ENCODE peak calls at places on chromosomes 4 and X, in four cellular contexts. One of them, this sample, is unnamed.

GRCh38 chr4:155906554-155907247 is 3.2 kb downstream of the TDO2 start:
- DNase-seq in DND-41: no peak
- DNase-seq in PC-3: peak
- DNase-seq in brain microvascular endothelial cell: peak
- DNase-seq in this sample: peak

GRCh38 chr4:156255205-156255604 is 301.5 kb upstream of the CTSO start:
- DNase-seq in PC-3: no peak
- DNase-seq in DND-41: no peak
- DNase-seq in brain microvascular endothelial cell: no peak
- DNase-seq in this sample: no peak

GRCh38 chrX:41482153-41482850 is 35.2 kb downstream of the NYX start:
- DNase-seq in brain microvascular endothelial cell: no peak
- DNase-seq in DND-41: no peak
- DNase-seq in PC-3: no peak
- DNase-seq in this sample: no peak

GRCh38 chrX:53223955-53224859 is 800 bp downstream of the KDM5C start:
- DNase-seq in PC-3: peak
- DNase-seq in DND-41: no peak
- DNase-seq in brain microvascular endothelial cell: peak
- DNase-seq in this sample: no peak

GRCh38 chr4:83362492-83363329 is 28.1 kb upstream of the HPSE start:
- DNase-seq in PC-3: peak
- DNase-seq in brain microvascular endothelial cell: peak
- DNase-seq in DND-41: no peak
- DNase-seq in this sample: no peak

GRCh38 chrX:18899796-18900380 is 84.0 kb downstream of the PHKA2 start:
- DNase-seq in PC-3: no peak
- DNase-seq in DND-41: no peak
- DNase-seq in brain microvascular endothelial cell: no peak
- DNase-seq in this sample: no peak

GRCh38 chrX:47283015-47283771 is 50.4 kb downstream of the USP11 start:
- DNase-seq in PC-3: no peak
- DNase-seq in DND-41: no peak
- DNase-seq in brain microvascular endothelial cell: peak
- DNase-seq in this sample: no peak

GRCh38 chrX:42392846-42393245 is 385.1 kb downstream of the PPP1R2C start:
- DNase-seq in DND-41: no peak
- DNase-seq in PC-3: no peak
- DNase-seq in brain microvascular endothelial cell: no peak
- DNase-seq in this sample: no peak

GRCh38 chr4:3486556-3487270 is 23.6 kb downstream of the DOK7 start:
- DNase-seq in brain microvascular endothelial cell: no peak
- DNase-seq in DND-41: no peak
- DNase-seq in PC-3: no peak
- DNase-seq in this sample: no peak

GRCh38 chrX:40015693-40016092 is 82.1 kb downstream of the BCOR start:
- DNase-seq in brain microvascular endothelial cell: no peak
- DNase-seq in PC-3: no peak
- DNase-seq in DND-41: no peak
- DNase-seq in this sample: no peak

GRCh38 chrX:99001286-99001685 is 1408.8 kb downstream of the PCDH19 start:
- DNase-seq in DND-41: no peak
- DNase-seq in PC-3: no peak
- DNase-seq in brain microvascular endothelial cell: no peak
- DNase-seq in this sample: no peak

GRCh38 chrX:15151267-15152196 is 118.4 kb downstream of the ASB9 start:
- DNase-seq in DND-41: no peak
- DNase-seq in brain microvascular endothelial cell: no peak
- DNase-seq in PC-3: peak
- DNase-seq in this sample: no peak

GRCh38 chr4:171538601-171539100 is 274.6 kb upstream of the GALNTL6 start:
- DNase-seq in brain microvascular endothelial cell: no peak
- DNase-seq in DND-41: no peak
- DNase-seq in PC-3: no peak
- DNase-seq in this sample: no peak

GRCh38 chr4:127505203-127505602 is 127.6 kb upstream of the INTU start:
- DNase-seq in PC-3: no peak
- DNase-seq in DND-41: no peak
- DNase-seq in brain microvascular endothelial cell: peak
- DNase-seq in this sample: peak

DNA sequence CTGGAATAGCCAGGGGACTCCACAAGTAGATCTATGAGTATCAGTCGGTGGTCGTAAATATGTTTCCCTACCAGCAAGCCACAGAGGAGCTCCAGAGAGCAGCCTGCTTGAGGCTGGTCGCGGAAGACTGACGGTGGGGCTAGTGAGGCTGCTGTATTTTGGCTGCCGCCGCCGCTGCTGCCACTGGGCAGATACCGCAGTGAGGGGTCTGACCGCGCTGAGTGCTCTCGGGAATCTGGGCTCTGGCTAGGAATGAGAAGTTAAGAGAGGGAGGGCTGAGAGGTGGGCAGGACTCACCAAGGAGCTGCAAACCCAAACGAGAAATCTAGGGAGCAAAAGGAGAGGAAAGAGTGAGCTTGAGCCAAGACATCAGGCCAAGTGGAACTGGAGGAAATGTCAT is at the start of gene EXOC1L:
- DNase-seq in brain microvascular endothelial cell: peak
- DNase-seq in PC-3: no peak
- DNase-seq in DND-41: no peak
- DNase-seq in this sample: no peak
- H3K4me3 ChIP-seq in brain microvascular endothelial cell: peak
- H3K4me3 ChIP-seq in PC-3: no peak
- H3K4me3 ChIP-seq in DND-41: no peak
- H3K4me3 ChIP-seq in this sample: no peak

GRCh38 chrX:13022926-13023325 is 21.5 kb downstream of the FAM9C start:
- DNase-seq in brain microvascular endothelial cell: no peak
- DNase-seq in PC-3: no peak
- DNase-seq in DND-41: no peak
- DNase-seq in this sample: no peak
- TF ChIP-seq CTCF in brain microvascular endothelial cell: no peak
- TF ChIP-seq CTCF in PC-3: no peak
- TF ChIP-seq CTCF in DND-41: no peak
- TF ChIP-seq CTCF in this sample: no peak

GRCh38 chr4:125316781-125317525 is 2.2 kb downstream of the FAT4 start:
- DNase-seq in PC-3: no peak
- DNase-seq in brain microvascular endothelial cell: peak
- DNase-seq in DND-41: no peak
- DNase-seq in this sample: no peak
- H3K4me3 ChIP-seq in PC-3: peak
- H3K4me3 ChIP-seq in brain microvascular endothelial cell: peak
- H3K4me3 ChIP-seq in DND-41: no peak
- H3K4me3 ChIP-seq in this sample: peak

DNA sequence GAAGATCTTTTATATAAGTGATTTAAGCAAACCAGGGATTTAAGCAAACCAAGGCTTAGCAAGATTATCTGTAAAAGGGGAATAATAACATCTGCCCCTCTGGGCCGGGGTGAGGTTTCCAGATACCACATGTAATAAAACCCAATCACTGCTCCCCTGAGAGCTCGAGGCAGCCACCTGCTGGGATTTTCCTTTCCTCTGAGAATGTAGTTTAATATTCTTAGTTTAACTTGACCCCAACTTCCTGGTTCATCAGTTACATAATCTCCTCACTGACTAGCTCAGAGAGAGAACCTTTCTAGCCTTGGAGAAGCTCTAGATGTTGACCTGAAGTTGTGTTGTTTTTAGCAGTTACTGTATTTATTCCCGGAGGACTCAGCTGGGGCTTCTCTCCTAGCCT is 322.4 kb downstream of the ARHGAP10 start:
- DNase-seq in PC-3: peak
- DNase-seq in DND-41: peak
- DNase-seq in brain microvascular endothelial cell: peak
- DNase-seq in this sample: no peak
- TF ChIP-seq CTCF in PC-3: no peak
- TF ChIP-seq CTCF in DND-41: no peak
- TF ChIP-seq CTCF in brain microvascular endothelial cell: no peak
- TF ChIP-seq CTCF in this sample: no peak

GRCh38 chr4:91058345-91058744 is 931.2 kb downstream of the CCSER1 start:
- DNase-seq in brain microvascular endothelial cell: no peak
- DNase-seq in DND-41: no peak
- DNase-seq in PC-3: peak
- DNase-seq in this sample: no peak

GRCh38 chr4:91065117-91065516 is 937.9 kb downstream of the CCSER1 start:
- DNase-seq in DND-41: no peak
- DNase-seq in PC-3: no peak
- DNase-seq in brain microvascular endothelial cell: no peak
- DNase-seq in this sample: no peak

DNA sequence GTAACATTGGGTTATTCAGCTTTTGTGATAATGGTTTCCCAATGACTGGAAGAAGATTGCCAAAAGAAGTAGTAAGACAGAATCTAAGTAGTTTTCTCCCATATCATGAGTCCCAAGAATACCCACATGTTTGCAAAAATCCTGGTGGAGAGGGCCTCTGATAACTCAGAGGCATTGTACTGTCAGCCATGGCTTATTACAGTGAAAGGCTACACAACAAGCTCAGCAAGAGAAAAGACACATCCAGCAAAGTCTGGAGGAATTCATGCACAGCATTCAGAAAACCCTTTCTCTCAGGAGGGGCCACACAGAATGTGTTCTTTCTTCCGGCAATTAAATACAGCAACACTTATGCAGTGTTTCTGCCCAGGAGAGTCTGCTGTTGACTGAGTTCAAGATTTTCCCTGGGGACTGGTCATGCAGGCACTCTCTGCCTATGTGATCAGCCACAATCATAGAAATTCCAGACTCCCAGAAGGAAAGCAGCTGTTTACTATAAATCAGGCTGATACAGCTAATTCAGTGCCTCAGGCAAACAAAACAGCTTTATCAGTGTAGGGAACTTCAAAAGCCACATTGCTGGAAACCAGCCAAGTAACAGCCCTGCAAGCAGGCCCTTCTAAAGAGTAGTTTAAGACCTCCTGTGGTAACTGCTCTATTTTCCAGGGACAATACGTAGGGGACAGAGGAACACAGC is 937.1 kb downstream of the CCSER1 start:
- DNase-seq in PC-3: peak
- DNase-seq in brain microvascular endothelial cell: no peak
- DNase-seq in DND-41: peak
- DNase-seq in this sample: no peak
- H3K4me3 ChIP-seq in PC-3: no peak
- H3K4me3 ChIP-seq in brain microvascular endothelial cell: no peak
- H3K4me3 ChIP-seq in DND-41: no peak
- H3K4me3 ChIP-seq in this sample: no peak

DNA sequence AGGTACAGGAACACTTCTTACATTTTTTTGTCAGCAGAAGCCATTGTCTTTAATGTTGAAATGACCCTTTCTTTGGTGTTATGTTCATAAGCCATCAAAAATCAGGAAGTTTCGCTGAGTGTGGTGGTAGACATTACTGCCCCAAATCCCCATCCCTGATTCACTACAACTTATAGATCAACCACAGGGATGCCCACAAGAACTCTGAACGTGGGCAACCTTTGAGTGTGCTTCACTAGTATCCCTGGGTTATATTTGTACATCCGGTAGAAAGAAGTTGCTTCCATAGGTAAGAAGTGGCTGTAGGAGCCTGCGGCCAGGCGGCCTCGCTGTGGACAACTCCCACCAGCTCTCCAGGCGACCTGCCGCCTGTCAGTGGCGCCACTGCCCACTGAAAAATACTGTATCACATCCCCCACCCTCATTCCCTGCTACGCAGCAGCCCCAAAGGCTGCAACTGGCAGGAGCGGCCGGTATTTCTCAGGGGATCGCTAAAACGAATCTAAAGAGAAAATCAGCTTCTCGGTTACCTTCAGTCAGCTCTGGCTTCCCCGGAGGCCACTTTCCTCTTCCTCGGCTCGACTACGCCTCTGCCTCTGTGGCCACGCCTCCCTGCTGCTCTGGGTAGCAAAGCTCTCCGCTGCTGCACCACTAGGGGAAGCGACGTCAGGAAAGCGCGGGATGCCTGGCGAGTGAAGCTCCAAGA is 13.9 kb upstream of the ETDC start:
- DNase-seq in PC-3: no peak
- DNase-seq in DND-41: no peak
- DNase-seq in brain microvascular endothelial cell: peak
- DNase-seq in this sample: no peak
- TF ChIP-seq CTCF in PC-3: no peak
- TF ChIP-seq CTCF in DND-41: no peak
- TF ChIP-seq CTCF in brain microvascular endothelial cell: peak
- TF ChIP-seq CTCF in this sample: peak

GRCh38 chrX:131399692-131400428 is 110.8 kb upstream of the IGSF1 start:
- DNase-seq in DND-41: no peak
- DNase-seq in brain microvascular endothelial cell: no peak
- DNase-seq in PC-3: no peak
- DNase-seq in this sample: no peak
- H3K4me3 ChIP-seq in DND-41: no peak
- H3K4me3 ChIP-seq in brain microvascular endothelial cell: no peak
- H3K4me3 ChIP-seq in PC-3: no peak
- H3K4me3 ChIP-seq in this sample: no peak